ENCODE peak calls at places on chromosomes 13 and 19, in eight cellular contexts. R is AG04450, N is testis, E is AG04449, S is stomach, H is cardiac muscle cell, V is IMR-90, U is fibroblast of mammary gland. A is an unnamed sample.

GRCh38 chr19:10238172-10238783 is 7.1 kb upstream of the S1PR2 start:
- DNase-seq in R (peak), N (no peak), E (no peak), S (peak), H (no peak), V (peak), U (peak), A (no peak)

GRCh38 chr13:99140831-99141230 is 59.8 kb upstream of the UBAC2 start:
- DNase-seq in R (no peak), N (no peak), E (no peak), S (no peak), H (no peak), V (no peak), U (no peak), A (no peak)

GRCh38 chr19:5341448-5341820 is 822 bp upstream of the PTPRS start:
- DNase-seq in R (no peak), N (no peak), E (no peak), S (no peak), H (no peak), V (no peak), U (no peak), A (no peak)

GRCh38 chr19:14437578-14438140 is 4.6 kb downstream of the PKN1 start:
- DNase-seq in R (no peak), N (no peak), E (no peak), S (no peak), H (no peak), V (no peak), U (no peak), A (no peak)

GRCh38 chr19:56603829-56604228 is 8.7 kb downstream of the ZNF71 start:
- DNase-seq in R (no peak), N (no peak), E (no peak), S (no peak), H (no peak), V (peak), U (no peak), A (no peak)

GRCh38 chr13:68810660-68811059 is 1297.0 kb upstream of the ATXN8OS start:
- DNase-seq in R (no peak), N (no peak), E (no peak), S (no peak), H (peak), V (no peak), U (no peak), A (no peak)

GRCh38 chr19:55341191-55342043 is 1.7 kb downstream of the KMT5C start:
- DNase-seq in R (no peak), N (peak), E (no peak), S (peak), H (peak), V (peak), U (peak), A (no peak)

GRCh38 chr13:67133476-67133875 is 96.7 kb downstream of the PCDH9 start:
- DNase-seq in R (no peak), N (no peak), E (no peak), S (no peak), H (no peak), V (peak), U (no peak), A (no peak)

GRCh38 chr19:38441660-38442348 is 8.3 kb downstream of the RYR1 start:
- DNase-seq in R (no peak), N (no peak), E (no peak), S (no peak), H (peak), V (no peak), U (no peak), A (no peak)

GRCh38 chr13:23510979-23511735 is 59.1 kb upstream of the TNFRSF19 start:
- DNase-seq in R (no peak), N (peak), E (no peak), S (no peak), H (peak), V (peak), U (peak), A (no peak)

GRCh38 chr13:113544071-113544891 is 40.3 kb upstream of the TFDP1 start:
- DNase-seq in R (no peak), N (no peak), E (no peak), S (no peak), H (no peak), V (no peak), U (no peak), A (no peak)

GRCh38 chr19:12864721-12865715 is 16.2 kb downstream of the DNASE2 start:
- DNase-seq in R (no peak), N (no peak), E (no peak), S (peak), H (no peak), V (no peak), U (no peak), A (no peak)

GRCh38 chr13:20387441-20387971 is 138.2 kb downstream of the CRYL1 start:
- DNase-seq in R (peak), N (no peak), E (no peak), S (peak), H (no peak), V (peak), U (peak), A (no peak)

GRCh38 chr19:11261902-11262839 is at the start of gene DOCK6:
- DNase-seq in R (no peak), N (peak), E (no peak), S (peak), H (peak), V (no peak), U (no peak), A (no peak)

GRCh38 chr13:72489751-72490150 is 237.7 kb downstream of the MZT1 start:
- DNase-seq in R (no peak), N (no peak), E (no peak), S (no peak), H (no peak), V (no peak), U (no peak), A (no peak)

GRCh38 chr19:48355555-48355954 is 8.2 kb downstream of the TMEM143 start:
- DNase-seq in R (no peak), N (no peak), E (no peak), S (no peak), H (no peak), V (no peak), U (no peak), A (no peak)

GRCh38 chr19:27872370-27872769 is 1340.6 kb downstream of the UQCRFS1 start:
- DNase-seq in R (no peak), N (no peak), E (no peak), S (no peak), H (no peak), V (no peak), U (no peak), A (no peak)

GRCh38 chr19:7912697-7913564 is 1.7 kb upstream of the TGFBR3L start:
- DNase-seq in R (no peak), N (no peak), E (no peak), S (no peak), H (no peak), V (no peak), U (no peak), A (no peak)

GRCh38 chr19:13788991-13789390 is 6.3 kb upstream of the ZSWIM4 start:
- DNase-seq in R (no peak), N (no peak), E (peak), S (no peak), H (no peak), V (peak), U (peak), A (no peak)

GRCh38 chr13:113034451-113035208 is 65.6 kb downstream of the MCF2L start:
- DNase-seq in R (peak), N (peak), E (no peak), S (peak), H (peak), V (peak), U (peak), A (no peak)

GRCh38 chr13:65855276-65855675 is 1374.9 kb downstream of the PCDH9 start:
- DNase-seq in R (no peak), N (no peak), E (no peak), S (no peak), H (no peak), V (peak), U (peak), A (no peak)

GRCh38 chr19:58409010-58409790 is 751 bp downstream of the ZNF584 start:
- DNase-seq in R (no peak), N (peak), E (no peak), S (no peak), H (no peak), V (peak), U (peak), A (no peak)

GRCh38 chr19:13208131-13208963 is 58.1 kb downstream of the IER2 start:
- DNase-seq in R (peak), N (peak), E (peak), S (peak), H (no peak), V (peak), U (peak), A (no peak)

GRCh38 chr13:76991432-76991795 is 467 bp upstream of the CLN5 start:
- DNase-seq in R (no peak), N (peak), E (no peak), S (peak), H (no peak), V (no peak), U (no peak), A (no peak)

GRCh38 chr19:33124207-33125098 is 7.5 kb upstream of the WDR88 start:
- DNase-seq in R (no peak), N (no peak), E (no peak), S (no peak), H (no peak), V (no peak), U (no peak), A (no peak)

GRCh38 chr19:40533508-40533907 is 43.2 kb upstream of the SHKBP1 start:
- DNase-seq in R (no peak), N (no peak), E (no peak), S (no peak), H (no peak), V (no peak), U (peak), A (no peak)

GRCh38 chr13:27533155-27533643 is 82.8 kb upstream of the MTIF3 start:
- DNase-seq in R (peak), N (peak), E (no peak), S (peak), H (peak), V (peak), U (peak), A (peak)

GRCh38 chr19:4980838-4981680 is 12.1 kb downstream of the KDM4B start:
- DNase-seq in R (no peak), N (no peak), E (no peak), S (no peak), H (no peak), V (no peak), U (no peak), A (no peak)

GRCh38 chr13:43879323-43880181 is at the start of the genes CCDC122 and LACC1:
- DNase-seq in R (peak), N (peak), E (no peak), S (peak), H (peak), V (peak), U (peak), A (peak)

GRCh38 chr13:45121421-45121820 is 1.1 kb downstream of the GTF2F2 start:
- DNase-seq in R (no peak), N (no peak), E (no peak), S (no peak), H (peak), V (peak), U (peak), A (no peak)

GRCh38 chr13:25217023-25217909 is 45.2 kb upstream of the AMER2 start:
- DNase-seq in R (no peak), N (no peak), E (no peak), S (no peak), H (no peak), V (peak), U (peak), A (peak)

GRCh38 chr19:31885280-31885853 is 460.0 kb upstream of the ZNF507 start:
- DNase-seq in R (no peak), N (no peak), E (no peak), S (no peak), H (no peak), V (no peak), U (no peak), A (no peak)

GRCh38 chr19:53927745-53928144 is 18.7 kb downstream of the CACNG7 start:
- DNase-seq in R (peak), N (peak), E (no peak), S (no peak), H (peak), V (peak), U (peak), A (peak)

GRCh38 chr13:57787058-57787791 is 155.7 kb downstream of the PCDH17 start:
- DNase-seq in R (no peak), N (peak), E (no peak), S (no peak), H (no peak), V (no peak), U (no peak), A (no peak)

DNA sequence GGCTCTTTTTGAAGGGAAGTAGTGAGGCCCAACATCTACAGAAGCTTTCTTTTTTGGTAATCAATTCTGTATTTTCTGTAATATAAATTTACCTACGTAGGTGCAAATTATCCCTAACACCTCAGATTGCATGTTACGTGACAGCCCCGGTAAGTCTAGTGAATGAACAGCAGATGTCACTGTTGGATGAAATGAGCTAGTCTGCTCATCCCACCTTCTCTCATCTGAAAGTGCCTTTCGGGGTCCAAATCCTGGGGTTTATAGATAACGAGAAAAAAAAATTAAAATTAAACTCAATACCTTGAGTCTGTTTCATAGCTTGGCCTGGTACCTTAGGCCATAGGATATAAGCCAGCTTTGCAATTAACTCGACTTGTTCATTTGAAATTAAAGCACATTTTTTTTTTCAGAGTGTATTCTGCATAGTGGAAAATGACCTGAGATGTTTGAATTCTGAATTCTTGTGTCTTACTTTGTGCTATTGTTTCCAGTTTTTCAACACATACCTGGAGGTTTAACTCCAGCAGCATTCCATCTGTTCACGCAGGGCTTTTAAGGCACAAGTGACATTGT is 548.2 kb downstream of the GPC5 start:
- DNase-seq in R (no peak), N (peak), E (no peak), S (no peak), H (peak), V (peak), U (no peak), A (peak)
- TF ChIP-seq CTCF in R (peak), N (peak), E (no peak), S (no peak), H (peak), V (peak), U (no peak), A (peak)

GRCh38 chr19:51461723-51462161 is 3.5 kb upstream of the SIGLEC8 start:
- DNase-seq in R (no peak), N (no peak), E (no peak), S (peak), H (no peak), V (no peak), U (no peak), A (no peak)
- H3K4me3 ChIP-seq in R (no peak), N (no peak), E (no peak), S (no peak), H (no peak), V (no peak), U (no peak), A (no peak)

GRCh38 chr19:17285415-17286135 is 3.9 kb downstream of the ANKLE1 start:
- DNase-seq in R (no peak), N (no peak), E (no peak), S (no peak), H (no peak), V (no peak), U (no peak), A (no peak)

GRCh38 chr19:17286263-17286662 is 4.6 kb downstream of the ANKLE1 start:
- DNase-seq in R (no peak), N (no peak), E (no peak), S (no peak), H (no peak), V (no peak), U (no peak), A (no peak)

GRCh38 chr19:17289489-17289888 is 7.8 kb downstream of the ANKLE1 start:
- DNase-seq in R (peak), N (peak), E (no peak), S (peak), H (peak), V (peak), U (peak), A (peak)

GRCh38 chr19:17283504-17283996 is 1.8 kb downstream of the ANKLE1 start:
- DNase-seq in R (no peak), N (no peak), E (no peak), S (no peak), H (no peak), V (no peak), U (no peak), A (no peak)

DNA sequence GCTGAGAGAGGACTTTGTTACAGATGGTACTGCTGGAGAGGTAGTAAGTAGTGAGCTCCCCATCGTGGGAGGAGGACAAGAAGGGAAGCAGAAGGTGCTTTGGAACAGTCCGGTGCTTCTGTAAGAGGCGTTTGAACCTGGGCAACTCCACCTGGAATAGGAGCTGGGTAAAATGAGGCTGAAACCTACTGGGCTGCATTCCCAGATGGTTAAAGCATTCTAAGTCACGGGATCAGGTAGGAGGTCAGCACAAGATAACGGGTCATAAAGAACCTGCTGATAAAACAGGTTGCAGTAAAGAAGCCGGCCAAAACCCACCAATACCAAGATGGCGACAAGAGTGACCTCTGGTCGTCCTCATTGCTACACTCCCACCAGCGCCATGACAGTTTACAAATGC is 5.0 kb downstream of the ANKLE1 start:
- DNase-seq in R (no peak), N (no peak), E (no peak), S (no peak), H (no peak), V (no peak), U (no peak), A (no peak)
- TF ChIP-seq CTCF in R (no peak), N (no peak), E (no peak), S (no peak), H (no peak), V (no peak), U (no peak), A (no peak)

GRCh38 chr13:48223016-48223385 is 10.0 kb upstream of the ITM2B start:
- DNase-seq in R (no peak), N (no peak), E (no peak), S (no peak), H (no peak), V (no peak), U (no peak), A (no peak)

GRCh38 chr13:48216204-48216711 is 16.7 kb upstream of the ITM2B start:
- DNase-seq in R (no peak), N (no peak), E (no peak), S (no peak), H (no peak), V (no peak), U (no peak), A (no peak)

GRCh38 chr13:48222358-48223015 is 10.5 kb upstream of the ITM2B start:
- DNase-seq in R (no peak), N (no peak), E (no peak), S (no peak), H (no peak), V (peak), U (peak), A (no peak)

GRCh38 chr13:48221301-48222190 is 11.5 kb upstream of the ITM2B start:
- DNase-seq in R (no peak), N (peak), E (no peak), S (no peak), H (no peak), V (no peak), U (no peak), A (no peak)

GRCh38 chr13:48220592-48221300 is 12.3 kb upstream of the ITM2B start:
- DNase-seq in R (no peak), N (no peak), E (no peak), S (no peak), H (no peak), V (no peak), U (no peak), A (no peak)
- H3K4me3 ChIP-seq in R (no peak), N (no peak), E (no peak), S (no peak), H (no peak), V (no peak), U (no peak), A (no peak)

DNA sequence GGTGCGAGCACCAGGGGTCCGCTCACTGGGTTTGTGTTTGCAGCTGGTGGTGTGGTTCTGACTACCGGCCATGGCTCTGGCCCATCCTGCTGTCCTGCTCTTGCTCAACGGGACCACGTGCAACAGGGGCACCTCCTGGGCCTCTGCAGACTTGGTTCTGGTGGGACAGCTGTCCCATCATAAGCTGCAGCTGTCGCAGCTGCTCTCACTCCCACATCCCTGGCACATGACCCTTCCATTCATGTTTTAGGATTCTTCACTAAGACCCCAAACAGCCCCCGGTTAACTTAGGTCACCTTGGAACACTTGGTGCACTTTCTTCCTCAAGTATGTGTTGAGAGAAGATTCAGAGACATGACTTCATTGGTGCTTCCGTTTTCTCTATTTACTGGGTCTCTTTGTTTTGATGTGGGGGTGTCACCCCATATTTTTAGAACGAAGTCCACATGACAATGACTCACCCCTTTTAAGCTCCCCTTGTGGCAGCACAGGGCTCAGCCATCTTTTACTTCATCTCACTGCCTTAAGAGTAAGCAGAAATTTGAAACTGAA is 68.4 kb upstream of the ARHGEF7 start:
- DNase-seq in R (peak), N (no peak), E (no peak), S (no peak), H (no peak), V (peak), U (peak), A (no peak)
- TF ChIP-seq CTCF in R (peak), N (peak), E (no peak), S (no peak), H (peak), V (peak), U (peak), A (peak)

DNA sequence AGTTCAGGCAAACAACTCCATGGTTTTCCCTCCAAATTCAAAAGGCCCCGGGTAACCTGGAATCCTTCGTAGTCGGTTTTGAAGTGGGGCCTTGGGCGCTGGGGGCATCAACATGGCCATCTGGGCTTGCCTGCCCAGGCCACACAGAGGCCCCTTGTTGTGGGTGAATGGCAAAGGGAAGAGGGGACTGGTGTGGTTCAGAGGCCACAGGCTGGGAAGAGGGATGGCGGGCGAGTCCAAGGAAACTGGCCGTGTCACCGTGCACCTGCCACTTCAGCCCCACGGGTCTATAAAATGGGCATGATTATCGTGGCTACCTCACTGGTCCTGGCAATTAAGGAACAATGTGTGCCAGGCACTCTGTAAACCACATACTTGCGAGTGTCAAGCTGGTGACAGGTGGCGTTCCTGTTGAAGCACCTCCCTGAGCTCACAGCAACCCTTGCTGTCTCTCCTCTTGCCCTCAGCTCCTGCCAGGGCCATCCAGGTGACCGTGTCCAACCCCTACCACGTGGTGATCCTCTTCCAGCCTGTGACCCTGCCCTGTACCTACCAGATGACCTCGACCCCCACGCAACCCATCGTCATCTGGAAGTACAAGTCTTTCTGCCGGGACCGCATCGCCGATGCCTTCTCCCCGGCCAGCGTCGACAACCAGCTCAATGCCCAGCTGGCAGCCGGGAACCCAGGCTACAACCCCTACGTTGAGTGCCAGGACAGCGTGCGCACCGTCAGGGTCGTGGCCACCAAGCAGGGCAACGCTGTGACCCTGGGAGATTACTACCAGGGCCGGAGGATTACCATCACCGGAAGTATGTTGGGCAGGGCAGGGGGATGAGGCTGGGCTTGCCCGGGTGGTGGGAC is 1.3 kb downstream of the LSR start:
- DNase-seq in R (no peak), N (no peak), E (no peak), S (no peak), H (no peak), V (no peak), U (no peak), A (no peak)
- H3K4me3 ChIP-seq in R (no peak), N (peak), E (no peak), S (peak), H (peak), V (no peak), U (no peak), A (peak)